ENCODE peak calls at places on chromosomes 11 and 22, in eight cellular contexts. Y, Q, S, D, U, I, O and M are unnamed samples.

GRCh38 chr11:113317297-113317696 is 2.9 kb downstream of the TTC12 start:
- DNase-seq in Y (no peak), O (no peak), D (no peak), U (no peak), Q (no peak), I (no peak), S (no peak), M (no peak)

GRCh38 chr11:83521647-83522596 is 235.8 kb upstream of the CCDC90B start:
- DNase-seq in Y (peak), S (no peak), O (no peak), D (no peak), U (no peak), I (no peak), Q (no peak), M (peak)

GRCh38 chr11:121829159-121829643 is 286.8 kb downstream of the BLID start:
- DNase-seq in O (peak), D (no peak), U (no peak), S (no peak), I (no peak), Y (peak), Q (peak), M (no peak)

GRCh38 chr11:118572914-118573550 is 823 bp downstream of the ARCN1 start:
- DNase-seq in Y (peak), D (no peak), Q (no peak), O (peak), I (no peak), U (no peak), S (no peak), M (peak)

GRCh38 chr22:23216331-23217170 is 36.2 kb downstream of the BCR start:
- DNase-seq in D (no peak), O (no peak), I (peak), U (peak), Q (no peak), S (no peak), Y (no peak), M (no peak)

GRCh38 chr22:44201556-44202129 is 20.9 kb downstream of the PARVG start:
- DNase-seq in Y (no peak), O (no peak), U (no peak), Q (no peak), S (no peak), D (no peak), I (peak), M (no peak)

GRCh38 chr11:19907839-19908238 is 195.2 kb downstream of the NAV2 start:
- DNase-seq in Y (peak), S (no peak), U (no peak), D (no peak), O (no peak), I (no peak), Q (no peak), M (no peak)

GRCh38 chr11:30545507-30545906 is 40.6 kb downstream of the MPPED2 start:
- DNase-seq in D (no peak), S (no peak), Y (no peak), I (no peak), Q (no peak), U (no peak), O (no peak), M (peak)

GRCh38 chr11:82976786-82977185 is 75.2 kb downstream of the DDIAS start:
- DNase-seq in S (no peak), I (no peak), U (no peak), Y (no peak), O (no peak), Q (no peak), D (no peak), M (no peak)

GRCh38 chr11:129785383-129786111 is 30.1 kb upstream of the TMEM45B start:
- DNase-seq in Q (peak), Y (peak), I (no peak), U (no peak), O (no peak), D (no peak), S (peak), M (peak)